ENCODE peak calls at places on chromosomes 13 and 19, in five cellular contexts. J, Z, P, F and B are unnamed samples.

GRCh38 chr19:47693903-47694302 is 19.3 kb upstream of the EHD2 start:
- DNase-seq in Z (no peak), J (no peak), F (no peak), P (no peak), B (no peak)

GRCh38 chr13:94192576-94192975 is 286.9 kb downstream of the DCT start:
- DNase-seq in Z (no peak), F (no peak), P (peak), J (peak), B (no peak)

GRCh38 chr13:30580852-30581502 is 36.7 kb upstream of the USPL1 start:
- DNase-seq in Z (no peak), P (no peak), J (no peak), F (no peak), B (no peak)

GRCh38 chr19:50255115-50255514 is 51.7 kb downstream of the MYH14 start:
- DNase-seq in P (no peak), F (no peak), J (no peak), Z (peak), B (no peak)

GRCh38 chr19:11191273-11191755 is 6.0 kb downstream of the KANK2 start:
- DNase-seq in J (peak), F (no peak), Z (peak), P (no peak), B (no peak)

GRCh38 chr13:108877300-108877699 is 247.9 kb downstream of the MYO16 start:
- DNase-seq in P (no peak), F (no peak), J (no peak), Z (no peak), B (no peak)

GRCh38 chr19:1874554-1875185 is 10.6 kb downstream of the ABHD17A start:
- DNase-seq in J (no peak), F (no peak), P (peak), Z (no peak), B (no peak)

GRCh38 chr19:3225677-3226093 is 1.2 kb downstream of the CELF5 start:
- DNase-seq in J (no peak), P (no peak), F (no peak), Z (no peak), B (no peak)

GRCh38 chr13:112807653-112808376 is 118.0 kb downstream of the ATP11A start:
- DNase-seq in F (no peak), Z (no peak), J (no peak), P (no peak), B (no peak)

GRCh38 chr19:41882568-41883462 is at the start of gene ARHGEF1:
- DNase-seq in F (peak), J (no peak), Z (peak), P (peak), B (no peak)

GRCh38 chr13:28820099-28821051 is at the start of gene MTUS2:
- DNase-seq in Z (peak), P (no peak), J (no peak), F (no peak), B (no peak)

GRCh38 chr19:10112895-10113591 is 1.6 kb downstream of the P2RY11 start:
- DNase-seq in F (peak), Z (peak), J (peak), P (no peak), B (no peak)

GRCh38 chr13:109779074-109779473 is 7.3 kb downstream of the IRS2 start:
- DNase-seq in J (no peak), P (peak), Z (no peak), F (peak), B (no peak)

GRCh38 chr19:41391618-41392017 is 5.5 kb downstream of the EXOSC5 start:
- DNase-seq in J (no peak), Z (no peak), F (no peak), P (no peak), B (no peak)

GRCh38 chr19:5915782-5916165 is 1.7 kb downstream of the CAPS start:
- DNase-seq in F (no peak), P (no peak), J (no peak), Z (no peak), B (no peak)

GRCh38 chr19:55118401-55118991 is 1.1 kb upstream of the PPP1R12C start:
- DNase-seq in P (no peak), J (no peak), Z (no peak), F (no peak), B (no peak)

GRCh38 chr19:5718579-5719273 is 1.2 kb downstream of the LONP1 start:
- DNase-seq in F (no peak), P (peak), Z (no peak), J (no peak), B (peak)

GRCh38 chr13:31394491-31394890 is 194.7 kb downstream of the B3GLCT start:
- DNase-seq in F (no peak), Z (no peak), P (no peak), J (no peak), B (no peak)

GRCh38 chr13:113052206-113052605 is 53.4 kb upstream of the F7 start:
- DNase-seq in P (no peak), Z (no peak), F (no peak), J (no peak), B (no peak)

GRCh38 chr13:97067342-97067895 is 73.1 kb upstream of the OXGR1 start:
- DNase-seq in F (no peak), Z (no peak), P (no peak), J (no peak), B (no peak)

GRCh38 chr13:114212096-114212495 is 22.6 kb upstream of the CDC16 start:
- DNase-seq in P (no peak), F (no peak), Z (no peak), J (no peak), B (no peak)

GRCh38 chr19:12750851-12751250 is 740 bp upstream of the BEST2 start:
- DNase-seq in F (no peak), Z (no peak), P (no peak), J (no peak), B (no peak)

GRCh38 chr13:43760257-43760656 is 26.5 kb downstream of the ENOX1 start:
- DNase-seq in Z (no peak), F (no peak), J (no peak), P (no peak), B (no peak)

GRCh38 chr19:43552198-43552450 is 19.1 kb downstream of the ZNF575 start:
- DNase-seq in J (no peak), F (no peak), P (no peak), Z (no peak), B (no peak)

GRCh38 chr13:60645552-60646138 is 248.6 kb downstream of the TDRD3 start:
- DNase-seq in J (no peak), Z (no peak), P (no peak), F (no peak), B (no peak)